ENCODE peak calls at places on chromosomes 16 and 17, in four cellular contexts. G, V, D and J are unnamed samples.

GRCh38 chr16:1427473-1428461 is 3.1 kb upstream of the PERCC1 start:
- DNase-seq in G (no peak), V (no peak), D (peak), J (no peak)

GRCh38 chr16:24820522-24820921 is 25.2 kb upstream of the SLC5A11 start:
- DNase-seq in G (no peak), V (peak), D (no peak), J (no peak)

GRCh38 chr16:46763147-46763546 is 15.0 kb upstream of the MYLK3 start:
- DNase-seq in G (no peak), V (no peak), D (no peak), J (no peak)

GRCh38 chr17:14547016-14547415 is 246.1 kb downstream of the HS3ST3B1 start:
- DNase-seq in G (no peak), V (no peak), D (no peak), J (no peak)

GRCh38 chr17:72622661-72623433 is 469.6 kb downstream of the SLC39A11 start:
- DNase-seq in G (no peak), V (no peak), D (no peak), J (no peak)

GRCh38 chr17:42803074-42803883 is 4.6 kb downstream of the CNTD1 start:
- DNase-seq in G (no peak), V (peak), D (no peak), J (no peak)

GRCh38 chr17:82678265-82678891 is 20.1 kb downstream of the RAB40B start:
- DNase-seq in G (no peak), V (no peak), D (no peak), J (no peak)

GRCh38 chr17:50977487-50978159 is 111.5 kb upstream of the TOB1 start:
- DNase-seq in G (no peak), V (no peak), D (no peak), J (no peak)

GRCh38 chr17:6713130-6713917 is at the start of gene SLC13A5:
- DNase-seq in G (peak), V (no peak), D (peak), J (peak)

GRCh38 chr17:60652484-60653247 is 25.0 kb upstream of the BCAS3 start:
- DNase-seq in G (no peak), V (no peak), D (no peak), J (no peak)

GRCh38 chr16:31472559-31473203 is 729 bp downstream of the TGFB1I1 start:
- DNase-seq in G (peak), V (peak), D (peak), J (peak)

GRCh38 chr17:6940186-6940649 is 55.6 kb upstream of the ALOX12 start:
- DNase-seq in G (no peak), V (no peak), D (no peak), J (no peak)

GRCh38 chr16:76106647-76107046 is 170.6 kb upstream of the CNTNAP4 start:
- DNase-seq in G (no peak), V (no peak), D (no peak), J (no peak)

GRCh38 chr17:34307110-34307509 is 12.1 kb upstream of the CCL8 start:
- DNase-seq in G (no peak), V (peak), D (no peak), J (no peak)

GRCh38 chr16:14303654-14304394 is 232.7 kb downstream of the MRTFB start:
- DNase-seq in G (peak), V (no peak), D (no peak), J (peak)

GRCh38 chr16:71867934-71868333 is 16.0 kb downstream of the ZNF821 start:
- DNase-seq in G (peak), V (no peak), D (no peak), J (peak)

GRCh38 chr17:64095144-64095882 is 34.6 kb downstream of the ERN1 start:
- DNase-seq in G (no peak), V (no peak), D (no peak), J (peak)

GRCh38 chr17:17892009-17892408 is 55.2 kb upstream of the SREBF1 start:
- DNase-seq in G (no peak), V (no peak), D (no peak), J (no peak)

GRCh38 chr16:54199486-54200160 is 87.0 kb downstream of the IRX3 start:
- DNase-seq in G (peak), V (no peak), D (no peak), J (no peak)

GRCh38 chr16:86353185-86353584 is 157.1 kb upstream of the FOXF1 start:
- DNase-seq in G (no peak), V (peak), D (no peak), J (no peak)

DNA sequence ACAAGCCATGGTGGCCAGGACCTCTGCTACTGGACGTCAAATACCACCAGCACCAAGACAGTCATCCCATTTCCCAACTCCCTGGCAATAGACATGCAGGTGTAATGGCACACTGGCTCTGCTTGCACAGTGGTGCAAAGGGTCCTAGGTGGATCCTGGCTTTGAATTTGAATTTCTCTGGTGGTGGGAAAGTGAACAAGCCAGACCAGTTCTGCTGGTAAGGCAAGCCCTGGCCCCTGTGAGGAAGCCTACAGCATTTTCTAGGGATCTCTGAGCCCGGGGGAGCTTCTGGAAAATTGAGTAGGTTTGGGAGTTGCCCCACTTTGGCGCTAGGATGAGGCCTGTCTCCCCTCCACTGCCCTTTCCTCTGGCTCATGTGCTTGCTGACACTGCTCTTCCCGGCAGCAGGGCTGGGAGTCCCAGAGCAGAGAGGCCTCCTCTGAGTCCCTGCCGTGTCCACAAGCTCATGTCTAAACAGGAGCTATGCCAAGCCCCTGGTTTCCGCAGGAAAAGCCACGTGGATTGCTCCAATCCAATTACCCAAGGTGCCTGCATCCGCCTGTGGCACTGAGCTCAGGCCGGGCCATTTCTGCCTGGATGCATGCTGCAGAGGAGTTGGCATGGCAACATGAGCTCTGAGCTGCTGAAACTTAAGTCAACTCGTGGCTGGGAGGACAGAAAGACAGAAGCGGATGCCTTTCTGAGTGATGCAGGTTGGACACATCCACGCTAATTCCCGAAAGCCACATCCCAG is 67.0 kb downstream of the PRMT7 start:
- DNase-seq in G (no peak), V (no peak), D (no peak), J (no peak)
- H3K56ac ChIP-seq in G (no peak), V (no peak), D (no peak), J (no peak)

GRCh38 chr16:78264642-78265041 is 165.2 kb downstream of the WWOX start:
- DNase-seq in G (no peak), V (no peak), D (no peak), J (no peak)
- H3K56ac ChIP-seq in G (no peak), V (no peak), D (no peak), J (no peak)

DNA sequence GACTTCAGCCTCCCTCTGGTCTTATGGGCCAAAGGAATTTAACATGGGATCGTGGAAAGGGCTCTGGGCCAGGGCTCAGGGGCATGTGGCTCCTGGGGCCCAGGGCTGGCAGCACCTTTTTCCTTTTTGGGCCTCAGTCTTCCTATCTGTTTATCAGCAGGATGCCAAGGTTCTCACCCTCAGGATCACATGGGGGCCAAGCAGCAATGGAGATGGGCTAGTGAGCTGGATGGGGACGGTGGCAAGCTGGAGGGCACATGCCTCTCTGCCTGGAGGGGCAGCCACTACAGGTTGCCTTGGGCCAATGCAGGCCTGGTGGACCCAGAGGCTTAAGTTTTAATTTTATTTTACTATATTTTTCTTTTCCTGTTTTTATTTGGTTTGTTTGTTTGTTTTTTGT is 95.4 kb downstream of the CYLD start:
- DNase-seq in G (no peak), V (no peak), D (peak), J (peak)
- H3K56ac ChIP-seq in G (no peak), V (no peak), D (no peak), J (no peak)

GRCh38 chr17:8124350-8125195 is 667 bp upstream of the HES7 start:
- DNase-seq in G (peak), V (peak), D (peak), J (no peak)

GRCh38 chr17:8125947-8126305 is 2.0 kb upstream of the HES7 start:
- DNase-seq in G (peak), V (no peak), D (no peak), J (peak)

GRCh38 chr17:8128125-8128784 is 4.3 kb upstream of the HES7 start:
- DNase-seq in G (no peak), V (no peak), D (no peak), J (no peak)

GRCh38 chr17:8125196-8125946 is 1.5 kb upstream of the HES7 start:
- DNase-seq in G (peak), V (peak), D (peak), J (peak)

DNA sequence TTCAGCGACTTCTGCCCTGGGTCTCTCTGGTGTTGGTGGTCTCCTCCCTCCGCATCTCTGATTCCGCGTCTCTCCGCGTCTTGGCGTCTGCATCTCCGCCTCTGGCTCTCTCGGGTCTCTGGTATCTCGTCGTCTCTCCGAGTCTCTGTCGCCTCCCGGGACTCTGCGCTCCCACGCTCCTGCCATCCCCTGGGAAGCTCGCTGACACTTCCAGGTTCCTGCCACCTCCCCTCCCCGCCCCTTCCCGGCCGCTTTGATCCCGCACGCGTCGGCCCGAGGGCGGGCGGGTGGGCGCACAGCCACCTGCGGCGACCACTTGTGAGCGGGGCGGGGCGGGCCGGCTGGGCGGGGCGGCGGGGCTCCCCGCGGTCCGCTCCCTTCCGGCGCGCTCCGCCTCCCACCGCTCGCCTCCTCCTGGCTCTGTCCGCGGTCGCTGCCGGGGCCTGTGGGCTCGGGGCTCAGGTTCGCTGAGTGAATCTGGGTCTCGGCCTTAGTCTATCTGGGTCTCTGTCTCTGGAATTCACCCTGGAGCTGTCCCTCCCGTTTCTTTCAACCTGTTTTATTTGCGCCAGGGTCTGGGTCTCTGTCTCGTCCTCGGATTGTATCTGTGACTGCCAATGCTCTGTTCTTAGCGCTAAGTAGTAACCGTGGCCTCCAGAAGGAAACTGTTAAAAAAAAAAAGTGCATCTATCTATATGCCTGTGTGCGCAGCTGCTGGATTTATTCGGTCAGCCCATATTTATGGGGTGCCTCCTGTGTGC is 2.6 kb upstream of the HES7 start:
- DNase-seq in G (peak), V (peak), D (peak), J (peak)
- H3K56ac ChIP-seq in G (peak), V (no peak), D (no peak), J (no peak)

GRCh38 chr17:39791296-39791992 is 53.7 kb downstream of the GRB7 start:
- DNase-seq in G (peak), V (no peak), D (no peak), J (no peak)

GRCh38 chr17:39794249-39794970 is 56.7 kb downstream of the GRB7 start:
- DNase-seq in G (no peak), V (no peak), D (no peak), J (no peak)

GRCh38 chr17:39793473-39793872 is 55.7 kb downstream of the GRB7 start:
- DNase-seq in G (no peak), V (no peak), D (no peak), J (no peak)

GRCh38 chr17:39787743-39788484 is 50.2 kb downstream of the GRB7 start:
- DNase-seq in G (peak), V (no peak), D (no peak), J (no peak)

GRCh38 chr17:39792523-39793221 is 54.9 kb downstream of the GRB7 start:
- DNase-seq in G (no peak), V (no peak), D (no peak), J (no peak)
- H3K56ac ChIP-seq in G (no peak), V (no peak), D (no peak), J (no peak)

GRCh38 chr17:1705004-1705403 is 5.2 kb downstream of the TLCD2 start:
- DNase-seq in G (no peak), V (no peak), D (no peak), J (no peak)
- H3K56ac ChIP-seq in G (no peak), V (no peak), D (no peak), J (no peak)

GRCh38 chr17:28324776-28325175 is 5.8 kb downstream of the TMEM97 start:
- DNase-seq in G (no peak), V (no peak), D (no peak), J (no peak)
- H3K56ac ChIP-seq in G (no peak), V (no peak), D (no peak), J (no peak)